ENCODE peak calls at places on chromosome 5, in six cellular contexts. O is breast epithelium; C is stomach; F is cardiac muscle cell; L is right lobe of liver; S is CD4-positive, CD25-positive, alpha-beta regulatory T cell. I is an unnamed sample. For H3K27me3, the result is how much of the 10 kb centered on the place peaks cover.

GRCh38 chr5:124748687-124749594 is 2.5 kb upstream of the ZNF608 start:
- DNase-seq in L (peak), C (peak), S (no peak), F (peak), O (peak), I (peak)

GRCh38 chr5:10106806-10107205 is 142.9 kb downstream of the ATPSCKMT start:
- DNase-seq in O (no peak), L (no peak), C (no peak), S (no peak), F (peak), I (no peak)

GRCh38 chr5:159450417-159450816 is 120.1 kb upstream of the IL12B start:
- DNase-seq in L (no peak), F (no peak), S (no peak), C (no peak), O (no peak), I (no peak)

GRCh38 chr5:149283611-149284480 is 12.2 kb downstream of the AFAP1L1 start:
- DNase-seq in S (no peak), L (no peak), O (no peak), F (peak), C (no peak), I (no peak)

GRCh38 chr5:88049156-88049555 is 219.5 kb downstream of the TMEM161B start:
- DNase-seq in S (no peak), L (no peak), O (no peak), C (no peak), F (no peak), I (no peak)

GRCh38 chr5:39399135-39400036 is 25.4 kb downstream of the DAB2 start:
- DNase-seq in L (no peak), S (peak), C (no peak), O (no peak), F (peak), I (no peak)

GRCh38 chr5:167393328-167393727 is 898.1 kb upstream of the WWC1 start:
- DNase-seq in O (no peak), S (no peak), F (no peak), C (no peak), L (no peak), I (no peak)

GRCh38 chr5:165999693-166000092 is 2291.8 kb upstream of the WWC1 start:
- DNase-seq in O (no peak), S (no peak), F (no peak), L (no peak), C (no peak), I (no peak)

GRCh38 chr5:40813698-40814281 is 15.6 kb upstream of the PRKAA1 start:
- DNase-seq in L (no peak), F (no peak), S (no peak), C (no peak), O (no peak), I (no peak)

GRCh38 chr5:17952231-17952630 is 318.0 kb downstream of the TAF11L14 start:
- DNase-seq in S (no peak), L (no peak), F (no peak), O (no peak), C (no peak), I (no peak)
- H3K4me3 ChIP-seq in S (no peak), L (no peak), F (no peak), O (no peak), C (no peak), I (no peak)

DNA sequence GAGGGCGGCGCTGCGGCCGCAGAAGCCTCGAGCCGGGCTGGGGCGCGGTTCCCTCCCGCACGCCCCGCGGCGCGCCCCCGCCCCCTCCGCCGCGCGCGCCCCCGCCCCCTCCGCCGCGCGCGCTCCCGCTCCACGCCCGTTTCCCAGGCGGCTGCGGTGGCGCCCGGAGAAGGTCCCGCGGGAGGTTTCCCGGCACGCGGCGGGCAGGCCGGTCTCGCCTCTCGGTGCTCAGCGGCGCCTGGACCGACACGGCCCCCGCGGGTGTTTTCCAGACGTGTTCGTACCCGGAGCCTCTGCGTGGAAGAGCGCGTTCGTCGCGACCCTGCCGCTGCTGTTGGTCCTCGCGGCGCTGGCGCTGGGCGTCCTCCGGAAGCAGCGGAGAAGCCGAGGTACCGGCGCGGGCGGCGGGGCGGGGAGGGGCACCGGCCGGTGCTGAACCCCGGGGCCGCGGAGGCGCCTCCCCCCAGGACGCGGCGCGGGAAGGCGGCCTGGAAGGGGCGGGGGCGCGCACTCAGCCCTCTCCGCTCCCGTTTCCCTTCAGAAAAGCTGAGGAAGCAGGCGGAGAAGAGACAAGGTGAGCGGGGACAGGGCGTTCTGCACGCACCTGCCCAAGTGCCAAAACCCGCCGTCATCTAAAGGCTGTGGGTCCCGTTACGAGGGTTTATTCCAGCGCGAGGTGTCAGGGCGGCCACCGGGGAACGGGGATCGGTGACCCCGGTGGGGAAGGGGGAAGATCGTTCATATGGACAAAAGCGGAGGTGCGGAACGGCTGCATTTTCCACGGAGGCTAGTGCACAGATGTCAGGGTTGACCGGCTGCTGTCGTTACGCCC is 13.1 kb downstream of the BTNL9 start:
- DNase-seq in L (no peak), F (peak), C (no peak), S (peak), O (no peak), I (no peak)
- H3K27me3 ChIP-seq in L (under half), F (half or more), C (half or more), S (half or more), O (under half), I (half or more)

GRCh38 chr5:170631471-170632195 is 127.8 kb downstream of the KCNIP1 start:
- DNase-seq in F (peak), L (no peak), C (no peak), S (no peak), O (no peak), I (peak)

GRCh38 chr5:170633235-170634041 is 129.6 kb downstream of the KCNIP1 start:
- DNase-seq in S (no peak), F (peak), O (no peak), C (no peak), L (no peak), I (no peak)

GRCh38 chr5:170632266-170632984 is 128.6 kb downstream of the KCNIP1 start:
- DNase-seq in O (no peak), S (no peak), C (no peak), F (no peak), L (no peak), I (no peak)

GRCh38 chr5:170634236-170634990 is 130.6 kb downstream of the KCNIP1 start:
- DNase-seq in S (no peak), F (no peak), C (no peak), L (no peak), O (no peak), I (no peak)

GRCh38 chr5:170632985-170633234 is 129.1 kb downstream of the KCNIP1 start:
- DNase-seq in L (peak), O (no peak), C (peak), F (no peak), S (peak), I (no peak)
- H3K4me3 ChIP-seq in L (no peak), O (peak), C (peak), F (peak), S (no peak), I (peak)

GRCh38 chr5:113295111-113295539 is 139.7 kb downstream of the TSSK1B start:
- DNase-seq in L (no peak), C (no peak), F (no peak), S (no peak), O (no peak), I (no peak)
- H3K27me3 ChIP-seq in L (under half), C (under half), F (under half), S (under half), O (under half), I (under half)